ENCODE peak calls at places on chromosome 5, in five cellular contexts. One of them, this sample, is unnamed.

GRCh38 chr5:140221697-140222223 is 46.8 kb downstream of the CYSTM1 start:
- DNase-seq in AG20443: peak; percentile 76
- DNase-seq in frontal cortex: no peak
- DNase-seq in Right ventricle myocardium superior: no peak
- DNase-seq in ascending aorta: no peak
- DNase-seq in this sample: no peak

GRCh38 chr5:93088566-93088965 is 492.5 kb downstream of the NR2F1-AS1 start:
- DNase-seq in Right ventricle myocardium superior: no peak
- DNase-seq in ascending aorta: no peak
- DNase-seq in AG20443: no peak
- DNase-seq in frontal cortex: no peak
- DNase-seq in this sample: no peak

GRCh38 chr5:157108961-157109360 is at the start of gene HAVCR2:
- DNase-seq in Right ventricle myocardium superior: peak; percentile 58
- DNase-seq in AG20443: no peak
- DNase-seq in frontal cortex: no peak
- DNase-seq in ascending aorta: peak; percentile 35
- DNase-seq in this sample: peak; percentile 63

GRCh38 chr5:93156566-93156965 is 424.5 kb downstream of the NR2F1-AS1 start:
- DNase-seq in AG20443: no peak
- DNase-seq in frontal cortex: no peak
- DNase-seq in Right ventricle myocardium superior: no peak
- DNase-seq in ascending aorta: no peak
- DNase-seq in this sample: no peak

GRCh38 chr5:67214713-67215591 is 18.4 kb upstream of the CD180 start:
- DNase-seq in AG20443: no peak
- DNase-seq in frontal cortex: no peak
- DNase-seq in Right ventricle myocardium superior: no peak
- DNase-seq in ascending aorta: no peak
- DNase-seq in this sample: no peak

GRCh38 chr5:34626036-34626435 is 30.1 kb upstream of the RAI14 start:
- DNase-seq in frontal cortex: no peak
- DNase-seq in AG20443: no peak
- DNase-seq in Right ventricle myocardium superior: no peak
- DNase-seq in ascending aorta: no peak
- DNase-seq in this sample: no peak

GRCh38 chr5:144179226-144179625 is 8.6 kb downstream of the KCTD16 start:
- DNase-seq in Right ventricle myocardium superior: no peak
- DNase-seq in ascending aorta: no peak
- DNase-seq in frontal cortex: no peak
- DNase-seq in AG20443: no peak
- DNase-seq in this sample: no peak

GRCh38 chr5:1343931-1344901 is 683 bp downstream of the CLPTM1L start:
- DNase-seq in ascending aorta: no peak
- DNase-seq in Right ventricle myocardium superior: peak; percentile 51
- DNase-seq in AG20443: peak; percentile 47
- DNase-seq in frontal cortex: no peak
- DNase-seq in this sample: no peak

GRCh38 chr5:157463621-157464407 is 3.8 kb downstream of the NIPAL4 start:
- DNase-seq in AG20443: no peak
- DNase-seq in Right ventricle myocardium superior: no peak
- DNase-seq in frontal cortex: no peak
- DNase-seq in ascending aorta: no peak
- DNase-seq in this sample: no peak

GRCh38 chr5:13276143-13276542 is 668.3 kb downstream of the DNAH5 start:
- DNase-seq in ascending aorta: no peak
- DNase-seq in AG20443: no peak
- DNase-seq in Right ventricle myocardium superior: no peak
- DNase-seq in frontal cortex: no peak
- DNase-seq in this sample: no peak

GRCh38 chr5:31990701-31991110 is 183.4 kb downstream of the GOLPH3 start:
- DNase-seq in Right ventricle myocardium superior: no peak
- DNase-seq in frontal cortex: no peak
- DNase-seq in ascending aorta: no peak
- DNase-seq in AG20443: no peak
- DNase-seq in this sample: no peak

GRCh38 chr5:173486826-173487225 is 129.6 kb downstream of the BOD1 start:
- DNase-seq in AG20443: no peak
- DNase-seq in frontal cortex: no peak
- DNase-seq in Right ventricle myocardium superior: no peak
- DNase-seq in ascending aorta: no peak
- DNase-seq in this sample: no peak

GRCh38 chr5:156835905-156836304 is 14.2 kb upstream of the PPP1R2B start:
- DNase-seq in frontal cortex: no peak
- DNase-seq in AG20443: no peak
- DNase-seq in Right ventricle myocardium superior: no peak
- DNase-seq in ascending aorta: no peak
- DNase-seq in this sample: no peak

GRCh38 chr5:157523976-157524375 is 51.6 kb downstream of the ADAM19 start:
- DNase-seq in ascending aorta: no peak
- DNase-seq in Right ventricle myocardium superior: no peak
- DNase-seq in AG20443: peak; percentile 16
- DNase-seq in frontal cortex: no peak
- DNase-seq in this sample: no peak

GRCh38 chr5:125510651-125511050 is 764.2 kb upstream of the ZNF608 start:
- DNase-seq in Right ventricle myocardium superior: no peak
- DNase-seq in ascending aorta: no peak
- DNase-seq in AG20443: no peak
- DNase-seq in frontal cortex: no peak
- DNase-seq in this sample: no peak

GRCh38 chr5:78574157-78574673 is 74.4 kb downstream of the LHFPL2 start:
- DNase-seq in AG20443: no peak
- DNase-seq in frontal cortex: no peak
- DNase-seq in Right ventricle myocardium superior: no peak
- DNase-seq in ascending aorta: no peak
- DNase-seq in this sample: no peak

GRCh38 chr5:77923666-77924065 is 147.5 kb upstream of the TBCA start:
- DNase-seq in AG20443: no peak
- DNase-seq in ascending aorta: no peak
- DNase-seq in Right ventricle myocardium superior: no peak
- DNase-seq in frontal cortex: no peak
- DNase-seq in this sample: no peak

GRCh38 chr5:170552486-170553122 is 48.8 kb downstream of the KCNIP1 start:
- DNase-seq in Right ventricle myocardium superior: peak; percentile 85
- DNase-seq in frontal cortex: peak; percentile 14
- DNase-seq in ascending aorta: no peak
- DNase-seq in AG20443: peak; percentile 79
- DNase-seq in this sample: peak; percentile 10

GRCh38 chr5:127089206-127089605 is 15.9 kb upstream of the C5orf63 start:
- DNase-seq in frontal cortex: no peak
- DNase-seq in ascending aorta: no peak
- DNase-seq in Right ventricle myocardium superior: no peak
- DNase-seq in AG20443: no peak
- DNase-seq in this sample: no peak

GRCh38 chr5:58246521-58246944 is 213.4 kb downstream of the PLK2 start:
- DNase-seq in AG20443: peak; percentile 13
- DNase-seq in ascending aorta: no peak
- DNase-seq in Right ventricle myocardium superior: no peak
- DNase-seq in frontal cortex: no peak
- DNase-seq in this sample: no peak

GRCh38 chr5:134651531-134651930 is 2.9 kb downstream of the SEC24A start:
- DNase-seq in AG20443: no peak
- DNase-seq in Right ventricle myocardium superior: no peak
- DNase-seq in ascending aorta: no peak
- DNase-seq in frontal cortex: no peak
- DNase-seq in this sample: no peak

GRCh38 chr5:62208218-62208852 is 97.7 kb upstream of the KIF2A start:
- DNase-seq in Right ventricle myocardium superior: no peak
- DNase-seq in ascending aorta: no peak
- DNase-seq in frontal cortex: no peak
- DNase-seq in AG20443: no peak
- DNase-seq in this sample: no peak

GRCh38 chr5:121976979-121977378 is 15.2 kb downstream of the SRFBP1 start:
- DNase-seq in Right ventricle myocardium superior: no peak
- DNase-seq in ascending aorta: no peak
- DNase-seq in frontal cortex: no peak
- DNase-seq in AG20443: no peak
- DNase-seq in this sample: no peak

GRCh38 chr5:117954341-117954740 is 1034.0 kb downstream of the DTWD2 start:
- DNase-seq in ascending aorta: no peak
- DNase-seq in Right ventricle myocardium superior: no peak
- DNase-seq in frontal cortex: no peak
- DNase-seq in AG20443: no peak
- DNase-seq in this sample: no peak

GRCh38 chr5:73189816-73190451 is 16.9 kb downstream of the TMEM174 start:
- DNase-seq in Right ventricle myocardium superior: no peak
- DNase-seq in ascending aorta: no peak
- DNase-seq in frontal cortex: no peak
- DNase-seq in AG20443: peak; percentile 82
- DNase-seq in this sample: no peak

GRCh38 chr5:112012112-112012511 is 255.1 kb upstream of the NREP start:
- DNase-seq in Right ventricle myocardium superior: no peak
- DNase-seq in ascending aorta: no peak
- DNase-seq in AG20443: no peak
- DNase-seq in frontal cortex: no peak
- DNase-seq in this sample: no peak

GRCh38 chr5:83672158-83672557 is 48.5 kb downstream of the HAPLN1 start:
- DNase-seq in frontal cortex: no peak
- DNase-seq in ascending aorta: no peak
- DNase-seq in AG20443: no peak
- DNase-seq in Right ventricle myocardium superior: no peak
- DNase-seq in this sample: no peak

GRCh38 chr5:93924628-93925027 is 183.2 kb upstream of the POU5F2 start:
- DNase-seq in AG20443: peak; percentile 14
- DNase-seq in frontal cortex: no peak
- DNase-seq in Right ventricle myocardium superior: no peak
- DNase-seq in ascending aorta: no peak
- DNase-seq in this sample: no peak

GRCh38 chr5:137669796-137670195 is 66.1 kb downstream of the KLHL3 start:
- DNase-seq in frontal cortex: no peak
- DNase-seq in AG20443: no peak
- DNase-seq in ascending aorta: no peak
- DNase-seq in Right ventricle myocardium superior: no peak
- DNase-seq in this sample: no peak

GRCh38 chr5:122498163-122498562 is 186.1 kb downstream of the SNCAIP start:
- DNase-seq in AG20443: peak; percentile 48
- DNase-seq in Right ventricle myocardium superior: no peak
- DNase-seq in ascending aorta: no peak
- DNase-seq in frontal cortex: peak; percentile 14
- DNase-seq in this sample: no peak

GRCh38 chr5:72308853-72309191 is 11.2 kb downstream of the MRPS27 start:
- DNase-seq in Right ventricle myocardium superior: no peak
- DNase-seq in frontal cortex: no peak
- DNase-seq in ascending aorta: no peak
- DNase-seq in AG20443: no peak
- DNase-seq in this sample: no peak

GRCh38 chr5:165101709-165102108 is 1596.3 kb downstream of the MAT2B start:
- DNase-seq in frontal cortex: no peak
- DNase-seq in AG20443: no peak
- DNase-seq in ascending aorta: no peak
- DNase-seq in Right ventricle myocardium superior: no peak
- DNase-seq in this sample: no peak

GRCh38 chr5:39014544-39014943 is 59.7 kb downstream of the RICTOR start:
- DNase-seq in AG20443: peak; percentile 50
- DNase-seq in ascending aorta: no peak
- DNase-seq in frontal cortex: no peak
- DNase-seq in Right ventricle myocardium superior: no peak
- DNase-seq in this sample: no peak

GRCh38 chr5:10661401-10661800 is 97.5 kb downstream of the ANKRD33B start:
- DNase-seq in ascending aorta: no peak
- DNase-seq in AG20443: no peak
- DNase-seq in Right ventricle myocardium superior: no peak
- DNase-seq in frontal cortex: no peak
- DNase-seq in this sample: no peak

GRCh38 chr5:14213813-14214585 is 70.9 kb downstream of the TRIO start:
- DNase-seq in frontal cortex: no peak
- DNase-seq in AG20443: no peak
- DNase-seq in ascending aorta: no peak
- DNase-seq in Right ventricle myocardium superior: no peak
- DNase-seq in this sample: no peak

GRCh38 chr5:138661342-138661975 is 86.3 kb upstream of the HSPA9 start:
- DNase-seq in frontal cortex: no peak
- DNase-seq in Right ventricle myocardium superior: no peak
- DNase-seq in ascending aorta: no peak
- DNase-seq in AG20443: no peak
- DNase-seq in this sample: no peak

GRCh38 chr5:60402161-60402785 is 297.7 kb downstream of the DEPDC1B start:
- DNase-seq in frontal cortex: no peak
- DNase-seq in Right ventricle myocardium superior: no peak
- DNase-seq in ascending aorta: no peak
- DNase-seq in AG20443: no peak
- DNase-seq in this sample: no peak

GRCh38 chr5:32709789-32710334 is 1.3 kb upstream of the NPR3 start:
- DNase-seq in AG20443: peak; percentile 80
- DNase-seq in frontal cortex: peak; percentile 49
- DNase-seq in Right ventricle myocardium superior: peak; percentile 79
- DNase-seq in ascending aorta: no peak
- DNase-seq in this sample: no peak

GRCh38 chr5:171444582-171444981 is 25.1 kb downstream of the FGF18 start:
- DNase-seq in AG20443: no peak
- DNase-seq in ascending aorta: no peak
- DNase-seq in frontal cortex: no peak
- DNase-seq in Right ventricle myocardium superior: no peak
- DNase-seq in this sample: no peak